ENCODE peak calls at places on chromosomes 12 and 14, in eight cellular contexts. Q is mucosa of descending colon; E is transverse colon; C is OCI-LY7; X is heart left ventricle; I is CD8-positive, alpha-beta T cell; Z is heart right ventricle; D is thyroid gland. A is an unnamed sample.
A peak's percentile ranks its signal among the peaks of the same experiment; 100 is the strongest.

GRCh38 chr14:91349481-91350074 is 68.0 kb downstream of the CCDC88C start:
- DNase-seq in Q (no peak), E (no peak), C (peak; percentile 63), X (no peak), I (no peak), Z (no peak), D (no peak), A (peak; percentile 45)

GRCh38 chr12:104928036-104928770 is 29.9 kb downstream of the SLC41A2 start:
- DNase-seq in Q (no peak), E (no peak), C (no peak), X (no peak), I (no peak), Z (no peak), D (no peak), A (no peak)

GRCh38 chr12:108855284-108856169 is 1.9 kb downstream of the SSH1 start:
- DNase-seq in Q (no peak), E (no peak), C (no peak), X (no peak), I (no peak), Z (no peak), D (no peak), A (peak; percentile 25)

GRCh38 chr14:52175982-52176502 is 91.5 kb upstream of the PTGDR start:
- DNase-seq in Q (no peak), E (peak; percentile 25), C (peak; percentile 87), X (no peak), I (peak; percentile 73), Z (no peak), D (no peak), A (no peak)

GRCh38 chr12:110279561-110279960 is 1.5 kb upstream of the ATP2A2 start:
- DNase-seq in Q (no peak), E (no peak), C (no peak), X (no peak), I (no peak), Z (no peak), D (peak; percentile 49), A (no peak)

GRCh38 chr14:61505815-61506809 is 184.7 kb downstream of the PRKCH start:
- DNase-seq in Q (no peak), E (no peak), C (no peak), X (no peak), I (no peak), Z (no peak), D (no peak), A (no peak)

GRCh38 chr12:96436366-96437295 is 36.4 kb upstream of the CDK17 start:
- DNase-seq in Q (no peak), E (no peak), C (no peak), X (no peak), I (no peak), Z (no peak), D (no peak), A (no peak)

GRCh38 chr12:2075558-2076195 is 22.9 kb downstream of the CACNA1C start:
- DNase-seq in Q (no peak), E (no peak), C (no peak), X (peak; percentile 92), I (no peak), Z (peak; percentile 73), D (no peak), A (no peak)

GRCh38 chr12:89883630-89884364 is 175.2 kb upstream of the ATP2B1 start:
- DNase-seq in Q (no peak), E (no peak), C (no peak), X (no peak), I (no peak), Z (peak; percentile 15), D (no peak), A (no peak)

GRCh38 chr14:99035712-99036593 is 236.0 kb downstream of the BCL11B start:
- DNase-seq in Q (peak; percentile 58), E (peak; percentile 57), C (no peak), X (peak; percentile 89), I (no peak), Z (peak; percentile 61), D (peak; percentile 84), A (no peak)

GRCh38 chr12:66971816-66972215 is 292.9 kb upstream of the GRIP1 start:
- DNase-seq in Q (no peak), E (no peak), C (no peak), X (no peak), I (no peak), Z (no peak), D (peak; percentile 16), A (no peak)

GRCh38 chr14:33948143-33948962 is 2.5 kb downstream of the EGLN3 start:
- DNase-seq in Q (no peak), E (no peak), C (no peak), X (no peak), I (no peak), Z (no peak), D (no peak), A (no peak)

GRCh38 chr12:6979021-6979420 is 8.3 kb downstream of the EMG1 start:
- DNase-seq in Q (no peak), E (no peak), C (no peak), X (no peak), I (no peak), Z (no peak), D (peak; percentile 67), A (no peak)

DNA sequence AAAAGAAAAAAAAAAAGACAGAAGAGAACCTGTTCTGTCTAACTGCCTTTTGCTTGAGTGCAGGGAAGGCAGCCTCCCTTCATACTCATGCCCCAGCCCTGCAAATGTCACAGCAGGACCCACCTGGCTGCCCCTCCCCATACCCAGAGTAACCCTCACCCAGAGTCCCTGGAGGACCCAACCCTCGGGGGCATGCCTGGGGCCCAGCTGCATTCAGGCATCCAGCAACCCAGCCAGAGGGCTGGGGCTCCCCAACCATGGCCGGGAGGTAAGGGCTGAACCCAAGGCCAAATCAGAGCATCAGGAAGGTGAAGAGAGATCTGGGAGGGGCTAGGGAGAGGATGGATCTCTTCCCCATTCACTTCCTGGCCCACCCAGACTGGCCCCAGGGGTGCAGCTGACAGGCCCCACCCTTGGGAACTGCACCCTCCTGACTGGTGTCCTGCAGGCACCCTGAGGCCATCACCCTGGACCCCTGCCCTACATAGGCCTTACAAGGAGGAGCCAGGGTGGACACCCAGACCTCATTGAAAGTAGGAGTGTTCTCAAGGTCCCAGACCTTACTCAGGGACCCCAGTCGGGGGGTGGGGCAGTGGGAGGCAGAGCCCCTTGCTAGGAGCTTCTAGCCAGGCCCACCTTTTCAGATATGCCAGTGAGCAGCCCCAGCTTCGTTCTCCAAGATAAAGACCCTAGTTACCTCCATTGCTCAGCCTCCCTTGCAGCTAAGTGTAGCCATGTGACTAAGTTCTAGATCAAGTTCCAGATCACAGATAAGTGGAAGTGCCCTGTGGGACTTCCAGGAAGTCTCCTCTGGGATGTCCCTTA is 871 bp upstream of the PLD4 start:
- DNase-seq in Q (no peak), E (no peak), C (no peak), X (no peak), I (no peak), Z (no peak), D (no peak), A (peak; percentile 75)
- H3K4me1 ChIP-seq in Q (no peaks in the 10 kb centered on the region), E (no peaks in the 10 kb centered on the region), C (peaks cover 45% of the 10 kb centered on the region), X (no peaks in the 10 kb centered on the region), I (no peaks in the 10 kb centered on the region), Z (no peaks in the 10 kb centered on the region), D (no peaks in the 10 kb centered on the region), A (peaks cover 62% of the 10 kb centered on the region)

GRCh38 chr14:41022932-41023331 is 583.7 kb upstream of the LRFN5 start:
- DNase-seq in Q (no peak), E (no peak), C (no peak), X (no peak), I (no peak), Z (no peak), D (no peak), A (no peak)
- TF ChIP-seq CTCF in Q (no peak), E (no peak), C (no peak), X (no peak), I (no peak), Z (no peak), D (no peak), A (no peak)

GRCh38 chr12:27623645-27624044 is 72.6 kb upstream of the REP15 start:
- DNase-seq in Q (no peak), E (no peak), C (no peak), X (no peak), I (no peak), Z (no peak), D (no peak), A (no peak)

GRCh38 chr12:27627123-27627835 is 69.0 kb upstream of the REP15 start:
- DNase-seq in Q (no peak), E (no peak), C (no peak), X (no peak), I (no peak), Z (no peak), D (no peak), A (no peak)

GRCh38 chr12:27626239-27626638 is 70.0 kb upstream of the REP15 start:
- DNase-seq in Q (no peak), E (no peak), C (no peak), X (no peak), I (no peak), Z (no peak), D (no peak), A (no peak)

GRCh38 chr12:27622436-27623185 is 73.6 kb upstream of the REP15 start:
- DNase-seq in Q (no peak), E (no peak), C (no peak), X (no peak), I (no peak), Z (no peak), D (no peak), A (no peak)

GRCh38 chr12:27624586-27624985 is 71.7 kb upstream of the REP15 start:
- DNase-seq in Q (no peak), E (no peak), C (no peak), X (no peak), I (no peak), Z (no peak), D (no peak), A (no peak)
- H3K9me3 ChIP-seq in Q (no peaks in the 10 kb centered on the region), E (no peaks in the 10 kb centered on the region), C (no peaks in the 10 kb centered on the region), X (no peaks in the 10 kb centered on the region), I (no peaks in the 10 kb centered on the region), Z (no peaks in the 10 kb centered on the region), D (no peaks in the 10 kb centered on the region), A (no peaks in the 10 kb centered on the region)

GRCh38 chr14:68503186-68503825 is 289.6 kb downstream of the ZFP36L1 start:
- DNase-seq in Q (no peak), E (no peak), C (no peak), X (no peak), I (no peak), Z (no peak), D (no peak), A (no peak)

GRCh38 chr14:68501171-68501570 is 291.7 kb downstream of the ZFP36L1 start:
- DNase-seq in Q (no peak), E (no peak), C (no peak), X (no peak), I (no peak), Z (no peak), D (no peak), A (no peak)

GRCh38 chr14:68502196-68502595 is 290.7 kb downstream of the ZFP36L1 start:
- DNase-seq in Q (no peak), E (no peak), C (peak; percentile 37), X (no peak), I (no peak), Z (no peak), D (no peak), A (no peak)

GRCh38 chr14:68499451-68499850 is 293.4 kb downstream of the ZFP36L1 start:
- DNase-seq in Q (no peak), E (no peak), C (peak; percentile 65), X (no peak), I (no peak), Z (no peak), D (no peak), A (no peak)

DNA sequence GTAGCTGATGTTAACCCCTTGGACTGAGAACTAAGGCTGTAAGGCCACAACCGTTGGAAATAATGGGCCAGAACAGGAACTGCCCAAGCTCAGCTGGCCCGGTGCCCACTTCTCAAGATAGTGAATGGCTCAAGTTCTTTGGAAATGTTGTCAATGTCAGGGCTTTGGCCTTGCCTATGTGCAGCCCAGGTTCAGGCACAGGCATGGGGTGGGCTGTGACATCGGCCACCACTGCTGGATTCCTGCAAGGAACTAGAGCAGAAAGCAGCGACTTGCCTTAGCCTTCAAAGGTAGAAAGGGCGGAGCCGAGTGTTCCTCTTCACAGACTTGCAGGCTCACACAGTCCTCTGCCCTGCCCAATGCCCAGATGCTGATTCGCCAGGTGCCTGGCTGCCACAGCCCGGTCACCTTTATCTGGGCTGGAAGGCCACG is 291.2 kb downstream of the ZFP36L1 start:
- DNase-seq in Q (no peak), E (no peak), C (no peak), X (peak; percentile 47), I (no peak), Z (peak; percentile 41), D (peak; percentile 99), A (peak; percentile 78)
- H3K4me1 ChIP-seq in Q (peaks cover 10% of the 10 kb centered on the region), E (peaks cover 11% of the 10 kb centered on the region), C (peaks cover 75% of the 10 kb centered on the region), X (peaks cover 19% of the 10 kb centered on the region), I (peaks cover 50% of the 10 kb centered on the region), Z (peaks cover 26% of the 10 kb centered on the region), D (peaks cover 52% of the 10 kb centered on the region), A (peaks cover 43% of the 10 kb centered on the region)